ENCODE peak calls at places on chromosomes 12 and 14, in six cellular contexts. Q, K, D, A, M and V are unnamed samples.

GRCh38 chr12:98696036-98696646 is 51.1 kb downstream of the APAF1 start:
- DNase-seq in Q (peak), A (no peak), M (peak), K (no peak), D (peak), V (no peak)

GRCh38 chr12:110965574-110965973 is 45.2 kb upstream of the MYL2 start:
- DNase-seq in A (no peak), M (no peak), Q (no peak), D (no peak), K (no peak), V (no peak)

GRCh38 chr12:22437031-22437806 is 102.7 kb upstream of the ST8SIA1 start:
- DNase-seq in Q (no peak), K (no peak), M (no peak), A (peak), D (peak), V (no peak)

GRCh38 chr14:50434530-50434929 is 37.8 kb upstream of the CDKL1 start:
- DNase-seq in K (no peak), D (no peak), M (no peak), Q (no peak), A (no peak), V (no peak)

GRCh38 chr12:57434517-57435223 is at the start of gene INHBC:
- DNase-seq in A (no peak), D (no peak), Q (no peak), K (no peak), M (peak), V (no peak)

GRCh38 chr14:29810657-29811056 is 117.0 kb downstream of the PRKD1 start:
- DNase-seq in D (no peak), A (no peak), K (no peak), Q (no peak), M (no peak), V (no peak)

GRCh38 chr12:64252708-64253107 is 30.6 kb upstream of the KICS2 start:
- DNase-seq in Q (peak), M (no peak), K (no peak), D (no peak), A (no peak), V (no peak)

GRCh38 chr14:59308706-59309105 is 120.2 kb downstream of the DAAM1 start:
- DNase-seq in A (no peak), M (no peak), D (no peak), K (no peak), Q (no peak), V (no peak)

GRCh38 chr12:3537916-3538690 is 47.1 kb downstream of the PRMT8 start:
- DNase-seq in M (no peak), D (peak), K (no peak), Q (no peak), A (no peak), V (no peak)

GRCh38 chr14:102819176-102819628 is 42.0 kb downstream of the TRAF3 start:
- DNase-seq in M (no peak), D (no peak), A (peak), K (no peak), Q (no peak), V (no peak)

GRCh38 chr14:35349966-35350365 is 54.6 kb downstream of the NFKBIA start:
- DNase-seq in M (no peak), A (no peak), D (no peak), K (no peak), Q (no peak), V (no peak)
- H2BK5ac ChIP-seq in M (no peak), A (no peak), D (no peak), K (no peak), Q (no peak), V (peak)

DNA sequence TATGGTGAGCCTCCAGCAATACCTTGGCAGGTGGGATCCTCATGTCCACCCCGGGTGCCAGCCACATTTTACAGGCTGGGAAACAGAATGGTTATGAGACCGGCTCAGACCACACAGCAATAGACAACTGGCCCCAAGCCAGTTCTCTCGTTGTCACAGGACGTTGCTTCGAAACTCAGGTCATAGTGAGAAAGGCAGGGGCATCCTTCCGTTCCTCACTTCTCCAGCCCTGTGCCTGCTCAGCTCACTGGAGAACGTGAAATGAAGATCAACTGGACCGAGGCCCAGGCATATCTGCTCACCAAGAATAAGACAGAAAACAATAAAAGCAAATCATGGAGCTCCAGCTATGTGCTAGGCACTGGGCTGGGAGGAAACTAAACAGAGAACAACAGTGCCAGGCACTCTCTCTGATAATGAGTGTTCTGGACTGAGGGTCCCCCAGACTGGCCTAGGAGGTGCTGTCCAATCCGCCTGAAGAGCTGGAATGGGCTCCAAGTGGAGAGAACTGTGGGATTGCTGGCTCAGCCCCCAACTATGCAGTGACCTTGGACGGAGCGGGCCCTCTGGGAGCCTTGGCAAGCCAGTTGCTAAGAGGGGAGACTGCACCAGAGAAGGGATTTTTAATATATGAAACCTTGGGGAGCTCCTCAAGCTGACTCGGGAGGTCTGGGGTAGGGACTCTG is 18.8 kb upstream of the FAIM2 start:
- DNase-seq in K (no peak), M (no peak), Q (no peak), A (no peak), D (peak), V (no peak)
- H2AFZ ChIP-seq in K (no peak), M (no peak), Q (no peak), A (no peak), D (no peak), V (no peak)

GRCh38 chr12:52975204-52975603 is 26.3 kb downstream of the KRT18 start:
- DNase-seq in Q (peak), A (peak), K (no peak), M (peak), D (no peak), V (no peak)

GRCh38 chr12:52977195-52977594 is 28.3 kb downstream of the KRT18 start:
- DNase-seq in A (no peak), Q (no peak), K (no peak), M (no peak), D (no peak), V (no peak)

GRCh38 chr12:52971701-52972329 is 22.9 kb downstream of the KRT18 start:
- DNase-seq in K (no peak), M (peak), A (peak), Q (peak), D (peak), V (no peak)

GRCh38 chr12:52976574-52977071 is 27.7 kb downstream of the KRT18 start:
- DNase-seq in K (no peak), Q (peak), D (no peak), A (no peak), M (peak), V (no peak)

GRCh38 chr12:52975820-52976573 is 27.1 kb downstream of the KRT18 start:
- DNase-seq in A (peak), D (peak), K (no peak), M (peak), Q (peak), V (no peak)
- H2BK5ac ChIP-seq in A (peak), D (no peak), K (peak), M (no peak), Q (no peak), V (no peak)

DNA sequence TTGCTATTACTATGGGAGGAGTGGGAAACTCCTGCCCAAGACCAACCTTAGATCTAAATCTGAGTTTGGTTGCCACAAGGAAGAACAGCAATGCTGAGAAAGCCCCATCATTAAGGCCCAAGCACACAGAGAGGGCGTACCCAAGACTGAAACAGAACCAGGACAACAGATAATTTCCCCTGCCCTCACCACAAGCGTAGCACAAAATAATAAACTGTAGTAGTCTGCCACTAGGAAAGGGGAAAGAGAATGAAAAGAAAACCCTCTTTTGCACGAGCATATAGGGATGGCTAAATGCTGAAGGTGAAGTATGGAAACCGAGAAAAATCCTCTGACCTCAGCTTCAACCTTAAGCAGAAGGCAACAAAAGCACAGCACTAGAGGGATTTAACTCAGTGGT is 76.5 kb upstream of the DHRS4 start:
- DNase-seq in Q (no peak), M (no peak), A (no peak), K (no peak), D (no peak), V (no peak)
- H2AFZ ChIP-seq in Q (no peak), M (no peak), A (no peak), K (no peak), D (no peak), V (no peak)

DNA sequence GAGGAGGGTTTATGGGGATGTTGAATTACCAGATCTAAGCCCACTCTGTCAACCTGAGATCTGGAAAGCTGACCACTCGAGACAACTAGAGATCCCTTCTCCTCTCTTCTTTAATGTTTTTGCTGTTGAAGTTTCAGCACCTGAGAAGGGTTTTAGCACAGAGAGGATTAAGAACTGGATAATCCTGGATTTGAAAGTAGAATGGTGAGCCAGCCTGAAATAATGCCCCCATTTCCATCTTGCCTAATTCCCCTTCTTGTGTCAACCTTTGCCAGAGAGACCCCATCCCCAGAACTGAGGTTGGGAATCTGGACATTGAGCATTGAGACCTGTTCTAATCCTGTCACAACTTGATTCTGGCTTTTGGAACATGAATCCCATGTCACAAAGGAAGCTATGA is 87.8 kb upstream of the RFLNA start:
- DNase-seq in A (no peak), M (no peak), K (no peak), Q (no peak), D (no peak), V (no peak)
- H2BK5ac ChIP-seq in A (no peak), M (no peak), K (no peak), Q (no peak), D (no peak), V (no peak)